ENCODE peak calls at places on chromosomes 6 and 20, in six cellular contexts. X is MM.1S, L is AG08395, H is AG10803, E is right atrium auricular region, D is HEK293T. N is an unnamed sample.

GRCh38 chr6:53894086-53894485 is 99.3 kb downstream of the LRRC1 start:
- DNase-seq in X (peak), L (peak), H (peak), E (no peak), D (no peak), N (peak)

GRCh38 chr6:44439270-44440045 is 52.0 kb downstream of the CDC5L start:
- DNase-seq in X (no peak), L (peak), H (peak), E (no peak), D (no peak), N (no peak)

GRCh38 chr6:85436939-85437495 is 12.9 kb upstream of the NT5E start:
- DNase-seq in X (no peak), L (no peak), H (no peak), E (no peak), D (no peak), N (no peak)

GRCh38 chr20:39756828-39757227 is 794.7 kb downstream of the DHX35 start:
- DNase-seq in X (no peak), L (no peak), H (no peak), E (no peak), D (no peak), N (no peak)

GRCh38 chr20:46093531-46093930 is 3.8 kb upstream of the NCOA5 start:
- DNase-seq in X (no peak), L (no peak), H (no peak), E (no peak), D (no peak), N (no peak)

GRCh38 chr20:15594296-15594695 is 979.0 kb downstream of the KIF16B start:
- DNase-seq in X (no peak), L (no peak), H (no peak), E (no peak), D (no peak), N (no peak)

GRCh38 chr6:70684794-70685493 is 17.3 kb downstream of the SMAP1 start:
- DNase-seq in X (no peak), L (no peak), H (no peak), E (no peak), D (no peak), N (no peak)

GRCh38 chr6:34490390-34491090 is 24.7 kb downstream of the PACSIN1 start:
- DNase-seq in X (no peak), L (no peak), H (no peak), E (no peak), D (no peak), N (no peak)

GRCh38 chr6:146028250-146028789 is 542 bp upstream of the GRM1 start:
- DNase-seq in X (peak), L (peak), H (peak), E (no peak), D (peak), N (peak)

GRCh38 chr6:97947841-97948240 is 664.8 kb upstream of the MMS22L start:
- DNase-seq in X (no peak), L (no peak), H (peak), E (no peak), D (no peak), N (no peak)

GRCh38 chr20:51935003-51935358 is 132.7 kb upstream of the SALL4 start:
- DNase-seq in X (no peak), L (no peak), H (no peak), E (no peak), D (no peak), N (no peak)

GRCh38 chr6:89992818-89993217 is 98.5 kb downstream of the GJA10 start:
- DNase-seq in X (no peak), L (no peak), H (no peak), E (no peak), D (no peak), N (no peak)

GRCh38 chr20:43658068-43658722 is 8.7 kb upstream of the MYBL2 start:
- DNase-seq in X (no peak), L (peak), H (peak), E (no peak), D (peak), N (peak)

GRCh38 chr20:9375221-9375681 is 139.1 kb upstream of the LAMP5 start:
- DNase-seq in X (no peak), L (no peak), H (no peak), E (no peak), D (no peak), N (no peak)

GRCh38 chr6:165515963-165516624 is 146.9 kb downstream of the PDE10A start:
- DNase-seq in X (no peak), L (no peak), H (no peak), E (no peak), D (no peak), N (no peak)

GRCh38 chr6:28008053-28008452 is 51.0 kb downstream of the OR2B6 start:
- DNase-seq in X (no peak), L (no peak), H (no peak), E (no peak), D (no peak), N (no peak)

GRCh38 chr20:51801220-51801991 is 915 bp downstream of the SALL4 start:
- DNase-seq in X (no peak), L (peak), H (no peak), E (no peak), D (no peak), N (no peak)

GRCh38 chr6:112150363-112150762 is 63.0 kb downstream of the FAM229B start:
- DNase-seq in X (no peak), L (peak), H (peak), E (no peak), D (no peak), N (no peak)

GRCh38 chr6:16055852-16056251 is 73.0 kb upstream of the MYLIP start:
- DNase-seq in X (peak), L (no peak), H (no peak), E (no peak), D (no peak), N (no peak)

GRCh38 chr20:8443464-8444072 is 311.5 kb downstream of the PLCB1 start:
- DNase-seq in X (no peak), L (no peak), H (no peak), E (no peak), D (no peak), N (no peak)

GRCh38 chr6:151916680-151917164 is 109.2 kb downstream of the ESR1 start:
- DNase-seq in X (no peak), L (peak), H (peak), E (no peak), D (no peak), N (no peak)

GRCh38 chr6:89254569-89254968 is 37.4 kb upstream of the GABRR1 start:
- DNase-seq in X (no peak), L (no peak), H (no peak), E (no peak), D (no peak), N (no peak)

GRCh38 chr6:108609276-108609769 is 48.6 kb downstream of the FOXO3 start:
- DNase-seq in X (peak), L (peak), H (peak), E (no peak), D (no peak), N (no peak)

GRCh38 chr6:158894192-158894591 is 75.0 kb upstream of the EZR start:
- DNase-seq in X (no peak), L (peak), H (peak), E (no peak), D (peak), N (no peak)

GRCh38 chr20:62716198-62716940 is 7.7 kb downstream of the NTSR1 start:
- DNase-seq in X (no peak), L (peak), H (no peak), E (no peak), D (no peak), N (peak)

GRCh38 chr6:36769676-36770499 is 69.4 kb downstream of the CPNE5 start:
- DNase-seq in X (no peak), L (peak), H (peak), E (no peak), D (no peak), N (peak)

GRCh38 chr20:3749689-3750639 is 17.5 kb downstream of the HSPA12B start:
- DNase-seq in X (no peak), L (no peak), H (no peak), E (no peak), D (peak), N (peak)

GRCh38 chr6:15763827-15764226 is 101.0 kb upstream of the DTNBP1 start:
- DNase-seq in X (no peak), L (peak), H (peak), E (no peak), D (no peak), N (no peak)

GRCh38 chr6:142155895-142156757 is 9.1 kb downstream of the VTA1 start:
- DNase-seq in X (peak), L (peak), H (peak), E (no peak), D (peak), N (no peak)

GRCh38 chr20:25508083-25508770 is 77.1 kb downstream of the NINL start:
- DNase-seq in X (no peak), L (peak), H (peak), E (no peak), D (no peak), N (no peak)

GRCh38 chr6:147279423-147279822 is 75.2 kb downstream of the STXBP5 start:
- DNase-seq in X (no peak), L (peak), H (peak), E (no peak), D (no peak), N (no peak)

GRCh38 chr6:133756046-133756445 is 132.9 kb upstream of the TCF21 start:
- DNase-seq in X (no peak), L (peak), H (peak), E (no peak), D (no peak), N (no peak)

GRCh38 chr6:1416820-1417219 is 27.4 kb downstream of the FOXF2 start:
- DNase-seq in X (no peak), L (no peak), H (no peak), E (no peak), D (no peak), N (no peak)

GRCh38 chr6:26659042-26659359 is 545 bp downstream of the ZNF322 start:
- DNase-seq in X (no peak), L (no peak), H (no peak), E (no peak), D (no peak), N (no peak)

GRCh38 chr20:63095718-63096654 is 89.2 kb upstream of the BHLHE23 start:
- DNase-seq in X (no peak), L (no peak), H (no peak), E (no peak), D (no peak), N (no peak)